ENCODE peak calls at places on chromosomes 12 and 14, in nine cellular contexts. E is RPMI8226; I is WTC11; S is mammary epithelial cell; U is GM20000; L is right lobe of liver; X is stimulated activated CD4-positive, alpha-beta T cell treated with anti-CD3 and anti-CD28 coated beads, Interleukin-2, amount 100 ng/mL, for 24 hours; O is nephron progenitor cell; G is foreskin fibroblast. D is an unnamed sample.

GRCh38 chr12:130581782-130582181 is 134.3 kb downstream of the RIMBP2 start:
- DNase-seq in L (no peak), O (no peak), X (no peak), E (no peak), S (no peak), G (no peak), I (no peak), U (no peak), D (no peak)

GRCh38 chr12:65125975-65126374 is 4.9 kb upstream of the WIF1 start:
- DNase-seq in O (no peak), I (no peak), L (no peak), E (no peak), U (no peak), X (no peak), G (no peak), S (no peak), D (no peak)

GRCh38 chr12:116497051-116497529 is 62.1 kb upstream of the MAP1LC3B2 start:
- DNase-seq in E (no peak), S (peak; percentile 87), O (no peak), I (no peak), U (no peak), G (no peak), X (no peak), L (no peak), D (no peak)

GRCh38 chr14:99659333-99659741 is 14.4 kb downstream of the HHIPL1 start:
- DNase-seq in L (no peak), X (no peak), U (no peak), S (no peak), O (peak; percentile 39), I (peak; percentile 71), E (no peak), G (no peak), D (no peak)

GRCh38 chr12:91109148-91109564 is 2.1 kb downstream of the LUM start:
- DNase-seq in S (peak; percentile 47), O (peak; percentile 72), E (peak; percentile 59), L (peak; percentile 57), I (peak; percentile 82), X (peak; percentile 38), U (peak; percentile 24), G (no peak), D (peak; percentile 62)

GRCh38 chr14:99347561-99347960 is 75.6 kb upstream of the BCL11B start:
- DNase-seq in G (no peak), S (no peak), U (no peak), E (no peak), I (no peak), O (no peak), L (no peak), X (no peak), D (no peak)

GRCh38 chr12:66438601-66439000 is 136.3 kb downstream of the HELB start:
- DNase-seq in O (no peak), G (peak; percentile 9), X (no peak), I (no peak), L (no peak), E (no peak), S (peak; percentile 28), U (no peak), D (no peak)

GRCh38 chr14:105067140-105067968 is 2.1 kb upstream of the GPR132 start:
- DNase-seq in O (no peak), L (no peak), U (no peak), E (peak; percentile 38), X (peak; percentile 73), G (peak; percentile 40), S (peak; percentile 37), I (no peak), D (peak; percentile 70)

GRCh38 chr14:72961579-72962335 is 35.5 kb downstream of the DCAF4 start:
- DNase-seq in S (peak; percentile 93), L (no peak), X (no peak), U (no peak), I (no peak), E (no peak), O (no peak), G (no peak), D (no peak)